ENCODE peak calls at places on chromosomes 2 and 18, in five cellular contexts. O, L, J, H and D are unnamed samples.

GRCh38 chr2:101818531-101819451 is 121.3 kb downstream of the MAP4K4 start:
- DNase-seq in O (no peak), L (no peak), J (no peak), H (no peak), D (no peak)

GRCh38 chr2:10239561-10239967 is 63.1 kb upstream of the HPCAL1 start:
- DNase-seq in O (peak; percentile 50), L (no peak), J (no peak), H (peak; percentile 33), D (no peak)

GRCh38 chr2:56344771-56345170 is 161.0 kb downstream of the CCDC85A start:
- DNase-seq in O (no peak), L (no peak), J (no peak), H (no peak), D (no peak)

GRCh38 chr2:10008809-10009176 is 34.6 kb upstream of the KLF11 start:
- DNase-seq in O (no peak), L (no peak), J (no peak), H (peak; percentile 47), D (no peak)

GRCh38 chr2:227460079-227460485 is 11.9 kb upstream of the AGFG1 start:
- DNase-seq in O (no peak), L (no peak), J (no peak), H (no peak), D (no peak)

GRCh38 chr2:65199891-65200290 is 27.7 kb upstream of the ACTR2 start:
- DNase-seq in O (no peak), L (no peak), J (no peak), H (no peak), D (no peak)

GRCh38 chr2:98445167-98445522 is 487 bp downstream of the INPP4A start:
- DNase-seq in O (no peak), L (no peak), J (no peak), H (no peak), D (no peak)

GRCh38 chr18:68796936-68797690 is 767 bp upstream of the CCDC102B start:
- DNase-seq in O (peak; percentile 15), L (no peak), J (no peak), H (no peak), D (no peak)

GRCh38 chr2:67954125-67954748 is 108.6 kb downstream of the C1D start:
- DNase-seq in O (no peak), L (no peak), J (no peak), H (no peak), D (no peak)

GRCh38 chr2:41880561-41881243 is 167.1 kb upstream of the PKDCC start:
- DNase-seq in O (no peak), L (no peak), J (no peak), H (no peak), D (no peak)

GRCh38 chr2:234422242-234422641 is 74.6 kb downstream of the ARL4C start:
- DNase-seq in O (no peak), L (no peak), J (peak; percentile 82), H (no peak), D (no peak)

GRCh38 chr2:60331106-60331809 is 222.2 kb downstream of the BCL11A start:
- DNase-seq in O (no peak), L (no peak), J (no peak), H (no peak), D (no peak)

GRCh38 chr2:15622614-15623480 is 31.2 kb downstream of the DDX1 start:
- DNase-seq in O (no peak), L (no peak), J (no peak), H (no peak), D (no peak)

GRCh38 chr18:67669993-67670671 is 153.6 kb upstream of the DSEL start:
- DNase-seq in O (no peak), L (no peak), J (no peak), H (no peak), D (no peak)

GRCh38 chr2:74174909-74175308 is 3.8 kb downstream of the MOB1A start:
- DNase-seq in O (no peak), L (no peak), J (no peak), H (no peak), D (no peak)

GRCh38 chr2:72012886-72013574 is 134.6 kb downstream of the CYP26B1 start:
- DNase-seq in O (no peak), L (no peak), J (no peak), H (peak; percentile 48), D (peak; percentile 15)

GRCh38 chr2:28528206-28528605 is 32.3 kb downstream of the PLB1 start:
- DNase-seq in O (no peak), L (peak; percentile 95), J (no peak), H (no peak), D (no peak)

GRCh38 chr2:223123859-223124610 is 72.0 kb downstream of the KCNE4 start:
- DNase-seq in O (peak; percentile 34), L (no peak), J (no peak), H (no peak), D (no peak)

GRCh38 chr2:96888082-96889011 is 18.5 kb upstream of the SEMA4C start:
- DNase-seq in O (no peak), L (peak; percentile 66), J (no peak), H (no peak), D (peak; percentile 91)

GRCh38 chr2:12302691-12303090 is 414.0 kb upstream of the TRIB2 start:
- DNase-seq in O (no peak), L (no peak), J (no peak), H (no peak), D (no peak)
- TF ChIP-seq POLR2A in O (no peak), L (no peak), J (no peak), H (no peak), D (no peak)

GRCh38 chr2:20446917-20447436 is at the start of gene RHOB:
- DNase-seq in O (peak; percentile 99), L (peak; percentile 99), J (peak; percentile 94), H (peak; percentile 98), D (peak; percentile 100)

GRCh38 chr2:20446280-20446916 is 476 bp upstream of the RHOB start:
- DNase-seq in O (peak; percentile 55), L (peak; percentile 32), J (no peak), H (peak; percentile 76), D (no peak)

GRCh38 chr2:20449501-20450200 is 2.8 kb downstream of the RHOB start:
- DNase-seq in O (peak; percentile 43), L (peak; percentile 46), J (no peak), H (peak; percentile 52), D (no peak)

GRCh38 chr2:20448246-20449046 is 1.6 kb downstream of the RHOB start:
- DNase-seq in O (peak; percentile 27), L (peak; percentile 26), J (no peak), H (peak; percentile 73), D (peak; percentile 83)

DNA sequence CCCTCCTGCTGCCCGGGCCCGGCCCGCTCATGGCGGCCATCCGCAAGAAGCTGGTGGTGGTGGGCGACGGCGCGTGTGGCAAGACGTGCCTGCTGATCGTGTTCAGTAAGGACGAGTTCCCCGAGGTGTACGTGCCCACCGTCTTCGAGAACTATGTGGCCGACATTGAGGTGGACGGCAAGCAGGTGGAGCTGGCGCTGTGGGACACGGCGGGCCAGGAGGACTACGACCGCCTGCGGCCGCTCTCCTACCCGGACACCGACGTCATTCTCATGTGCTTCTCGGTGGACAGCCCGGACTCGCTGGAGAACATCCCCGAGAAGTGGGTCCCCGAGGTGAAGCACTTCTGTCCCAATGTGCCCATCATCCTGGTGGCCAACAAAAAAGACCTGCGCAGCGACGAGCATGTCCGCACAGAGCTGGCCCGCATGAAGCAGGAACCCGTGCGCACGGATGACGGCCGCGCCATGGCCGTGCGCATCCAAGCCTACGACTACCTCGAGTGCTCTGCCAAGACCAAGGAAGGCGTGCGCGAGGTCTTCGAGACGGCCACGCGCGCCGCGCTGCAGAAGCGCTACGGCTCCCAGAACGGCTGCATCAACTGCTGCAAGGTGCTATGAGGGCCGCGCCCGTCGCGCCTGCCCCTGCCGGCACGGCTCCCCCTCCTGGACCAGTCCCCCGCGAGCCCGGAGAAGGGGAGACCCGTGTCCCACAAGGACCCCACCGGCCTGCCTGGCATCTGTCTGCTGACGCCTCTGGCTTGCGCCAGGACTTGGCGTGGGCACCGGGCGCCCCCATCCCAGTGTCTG is 767 bp downstream of the RHOB start:
- DNase-seq in O (peak; percentile 67), L (peak; percentile 64), J (no peak), H (peak; percentile 74), D (peak; percentile 89)
- TF ChIP-seq POLR2A in O (no peak), L (no peak), J (no peak), H (no peak), D (no peak)

GRCh38 chr2:218780026-218780425 is 1.9 kb upstream of the CYP27A1 start:
- DNase-seq in O (no peak), L (no peak), J (no peak), H (no peak), D (no peak)

GRCh38 chr2:218782529-218782845 is 540 bp downstream of the CYP27A1 start:
- DNase-seq in O (no peak), L (no peak), J (no peak), H (no peak), D (no peak)

GRCh38 chr2:218781691-218782528 is at the start of gene CYP27A1:
- DNase-seq in O (peak; percentile 34), L (peak; percentile 38), J (no peak), H (peak; percentile 79), D (peak; percentile 88)

GRCh38 chr2:218783612-218784169 is 1.7 kb downstream of the CYP27A1 start:
- DNase-seq in O (no peak), L (no peak), J (no peak), H (no peak), D (no peak)

DNA sequence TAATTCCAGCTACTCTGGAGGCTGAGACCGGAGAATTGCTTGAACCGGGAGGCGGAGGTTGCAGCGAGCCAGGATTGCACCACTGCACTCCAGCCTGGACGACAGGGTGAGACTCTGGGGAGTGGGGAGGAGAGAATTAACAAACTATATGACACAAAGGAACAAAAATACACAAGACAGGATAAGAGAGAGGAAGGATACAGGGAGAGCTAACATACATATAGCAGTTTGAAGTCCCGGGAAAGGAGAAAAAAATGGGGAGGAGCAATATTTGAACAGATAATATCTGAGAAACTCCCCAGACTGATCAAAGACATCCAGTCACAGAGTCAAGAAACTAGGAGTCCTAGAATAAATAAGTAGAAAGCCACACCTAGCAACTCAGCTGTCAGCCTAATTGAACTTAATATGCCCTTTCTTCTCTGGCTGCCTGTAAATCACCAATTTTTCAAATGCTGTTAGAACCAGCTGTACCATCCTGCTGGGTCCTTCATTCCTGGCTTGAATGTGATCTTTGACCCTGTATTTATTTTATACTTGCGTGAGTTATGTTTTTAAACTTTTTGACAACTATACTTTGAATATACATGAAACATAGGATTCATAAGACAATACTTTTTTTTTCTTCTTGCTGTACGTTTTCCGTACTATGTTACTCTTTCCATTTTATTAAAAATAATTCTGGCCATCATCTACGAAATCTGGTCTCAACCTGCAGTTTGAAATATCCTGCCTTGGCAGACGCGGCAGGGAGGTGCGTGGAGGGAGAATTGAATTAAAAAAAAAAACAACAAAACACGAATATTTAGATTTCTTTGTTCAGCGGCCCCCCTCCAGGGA is 876 bp upstream of the CYP27A1 start:
- DNase-seq in O (no peak), L (no peak), J (no peak), H (no peak), D (no peak)
- TF ChIP-seq POLR2A in O (no peak), L (no peak), J (no peak), H (no peak), D (no peak)

GRCh38 chr2:230602562-230603230 is 109.9 kb upstream of the CAB39 start:
- DNase-seq in O (no peak), L (no peak), J (no peak), H (no peak), D (no peak)
- TF ChIP-seq POLR2A in O (no peak), L (no peak), J (no peak), H (no peak), D (no peak)